ENCODE peak calls at places on chromosomes 6 and 20, in seven cellular contexts. U is neuronal stem cell; C is T-helper 1 cell; I is NCI-H1105; B is GM10248; T is heart left ventricle; R is stimulated activated CD4-positive, alpha-beta T cell treated with anti-CD3 and anti-CD28 coated beads, Interleukin-2, amount 100 ng/mL, for 24 hours. P is an unnamed sample.

GRCh38 chr20:4973330-4974097 is 27.8 kb downstream of the SLC23A2 start:
- DNase-seq in U (no peak), R (peak; percentile 51), I (no peak), C (no peak), T (peak; percentile 39), B (peak; percentile 71), P (peak; percentile 40)

GRCh38 chr6:127342296-127342945 is 988 bp downstream of the ECHDC1 start:
- DNase-seq in U (peak; percentile 39), B (no peak), T (no peak), R (no peak), I (no peak), C (no peak), P (no peak)

GRCh38 chr6:14270142-14270893 is 152.7 kb downstream of the CD83 start:
- DNase-seq in I (no peak), T (no peak), U (no peak), C (no peak), R (no peak), B (no peak), P (no peak)

GRCh38 chr20:17014217-17014616 is 212.6 kb upstream of the PCSK2 start:
- DNase-seq in U (no peak), T (no peak), I (peak; percentile 31), B (no peak), R (no peak), C (no peak), P (no peak)

GRCh38 chr20:26216025-26216424 is 519.4 kb upstream of the ZNF337 start:
- DNase-seq in I (no peak), U (no peak), C (no peak), R (no peak), T (no peak), B (no peak), P (no peak)

GRCh38 chr6:12545837-12546658 is 170.5 kb upstream of the PHACTR1 start:
- DNase-seq in T (no peak), I (no peak), B (no peak), U (no peak), R (no peak), C (no peak), P (no peak)

GRCh38 chr6:138824482-138825134 is 28.7 kb downstream of the ECT2L start:
- DNase-seq in I (no peak), U (no peak), T (no peak), C (no peak), B (no peak), R (peak; percentile 9), P (no peak)

GRCh38 chr20:5999783-6000182 is 49.3 kb downstream of the MCM8 start:
- DNase-seq in I (no peak), R (no peak), U (no peak), B (no peak), T (no peak), C (no peak), P (no peak)

GRCh38 chr20:14622796-14623195 is 285.4 kb upstream of the FLRT3 start:
- DNase-seq in B (no peak), I (no peak), R (no peak), U (no peak), T (no peak), C (no peak), P (peak; percentile 33)

GRCh38 chr20:16267526-16267925 is 305.7 kb downstream of the KIF16B start:
- DNase-seq in R (no peak), B (no peak), C (no peak), I (no peak), T (no peak), U (no peak), P (no peak)

GRCh38 chr6:55774542-55775318 is 100.7 kb downstream of the BMP5 start:
- DNase-seq in C (no peak), R (no peak), B (no peak), I (no peak), U (no peak), T (no peak), P (no peak)

GRCh38 chr6:145278163-145278807 is 457.0 kb downstream of the EPM2A start:
- DNase-seq in R (no peak), I (no peak), T (no peak), U (no peak), B (no peak), C (no peak), P (no peak)

GRCh38 chr20:18056174-18057105 is 1.3 kb downstream of the OVOL2 start:
- DNase-seq in U (no peak), T (no peak), I (peak; percentile 71), R (peak; percentile 24), B (peak; percentile 34), C (no peak), P (no peak)

GRCh38 chr20:23118144-23118543 is 32.0 kb upstream of the CD93 start:
- DNase-seq in T (no peak), C (no peak), R (no peak), B (peak; percentile 74), U (no peak), I (no peak), P (no peak)

GRCh38 chr6:15674690-15675386 is 12.0 kb upstream of the DTNBP1 start:
- DNase-seq in T (no peak), I (no peak), C (no peak), U (no peak), B (no peak), R (no peak), P (no peak)

GRCh38 chr6:87697581-87698552 is 4.2 kb downstream of the AKIRIN2 start:
- DNase-seq in C (no peak), I (peak; percentile 45), B (no peak), T (no peak), U (no peak), R (no peak), P (peak; percentile 87)

GRCh38 chr6:150323205-150323604 is 45.6 kb upstream of the IYD start:
- DNase-seq in C (no peak), I (no peak), B (no peak), T (no peak), U (no peak), R (no peak), P (no peak)

GRCh38 chr20:43567477-43567876 is 8.7 kb downstream of the SGK2 start:
- DNase-seq in R (no peak), B (no peak), U (no peak), I (no peak), T (no peak), C (no peak), P (no peak)